ENCODE peak calls at places on chromosomes 6 and 20, in nine cellular contexts. One of them, this sample, is unnamed.

GRCh38 chr6:43736844-43737243 is 33.2 kb upstream of the VEGFA start:
- DNase-seq in RWPE1: no peak
- DNase-seq in RPMI8226: no peak
- DNase-seq in AG04449: no peak
- DNase-seq in WTC11: no peak
- DNase-seq in neural progenitor cell: no peak
- DNase-seq in M059J: no peak
- DNase-seq in fibroblast of the aortic adventitia: no peak
- DNase-seq in T-helper 22 cell: no peak
- DNase-seq in this sample: no peak

GRCh38 chr6:90538651-90539050 is 48.2 kb downstream of the MAP3K7 start:
- DNase-seq in RWPE1: no peak
- DNase-seq in RPMI8226: no peak
- DNase-seq in AG04449: no peak
- DNase-seq in WTC11: no peak
- DNase-seq in neural progenitor cell: no peak
- DNase-seq in M059J: no peak
- DNase-seq in fibroblast of the aortic adventitia: peak
- DNase-seq in T-helper 22 cell: no peak
- DNase-seq in this sample: no peak

GRCh38 chr6:138467901-138468300 is 31.4 kb downstream of the NHSL1 start:
- DNase-seq in RWPE1: no peak
- DNase-seq in RPMI8226: no peak
- DNase-seq in AG04449: no peak
- DNase-seq in WTC11: no peak
- DNase-seq in neural progenitor cell: no peak
- DNase-seq in M059J: peak
- DNase-seq in fibroblast of the aortic adventitia: no peak
- DNase-seq in T-helper 22 cell: no peak
- DNase-seq in this sample: no peak

GRCh38 chr6:11043961-11044711 is at the start of gene ELOVL2:
- DNase-seq in RWPE1: peak
- DNase-seq in RPMI8226: no peak
- DNase-seq in AG04449: no peak
- DNase-seq in WTC11: peak
- DNase-seq in neural progenitor cell: peak
- DNase-seq in M059J: peak
- DNase-seq in fibroblast of the aortic adventitia: peak
- DNase-seq in T-helper 22 cell: no peak
- DNase-seq in this sample: peak

GRCh38 chr6:118284736-118285360 is 263.2 kb upstream of the PLN start:
- DNase-seq in RWPE1: no peak
- DNase-seq in RPMI8226: no peak
- DNase-seq in AG04449: no peak
- DNase-seq in WTC11: no peak
- DNase-seq in neural progenitor cell: no peak
- DNase-seq in M059J: no peak
- DNase-seq in fibroblast of the aortic adventitia: peak
- DNase-seq in T-helper 22 cell: no peak
- DNase-seq in this sample: no peak

GRCh38 chr20:19785173-19785799 is 27.2 kb downstream of the RIN2 start:
- DNase-seq in RWPE1: no peak
- DNase-seq in RPMI8226: no peak
- DNase-seq in AG04449: peak
- DNase-seq in WTC11: no peak
- DNase-seq in neural progenitor cell: no peak
- DNase-seq in M059J: no peak
- DNase-seq in fibroblast of the aortic adventitia: peak
- DNase-seq in T-helper 22 cell: no peak
- DNase-seq in this sample: no peak

GRCh38 chr20:53948383-53949318 is 121.7 kb downstream of the BCAS1 start:
- DNase-seq in RWPE1: no peak
- DNase-seq in RPMI8226: no peak
- DNase-seq in AG04449: no peak
- DNase-seq in WTC11: no peak
- DNase-seq in neural progenitor cell: no peak
- DNase-seq in M059J: no peak
- DNase-seq in fibroblast of the aortic adventitia: no peak
- DNase-seq in T-helper 22 cell: no peak
- DNase-seq in this sample: no peak

GRCh38 chr6:87858440-87858839 is 156.4 kb upstream of the AKIRIN2 start:
- DNase-seq in RWPE1: no peak
- DNase-seq in RPMI8226: no peak
- DNase-seq in AG04449: no peak
- DNase-seq in WTC11: no peak
- DNase-seq in neural progenitor cell: no peak
- DNase-seq in M059J: no peak
- DNase-seq in fibroblast of the aortic adventitia: no peak
- DNase-seq in T-helper 22 cell: no peak
- DNase-seq in this sample: no peak

GRCh38 chr6:129672883-129673631 is 36.9 kb downstream of the ARHGAP18 start:
- DNase-seq in RWPE1: peak
- DNase-seq in RPMI8226: no peak
- DNase-seq in AG04449: no peak
- DNase-seq in WTC11: no peak
- DNase-seq in neural progenitor cell: no peak
- DNase-seq in M059J: peak
- DNase-seq in fibroblast of the aortic adventitia: peak
- DNase-seq in T-helper 22 cell: no peak
- DNase-seq in this sample: peak

GRCh38 chr6:145372671-145373123 is 362.6 kb downstream of the EPM2A start:
- DNase-seq in RWPE1: no peak
- DNase-seq in RPMI8226: peak
- DNase-seq in AG04449: no peak
- DNase-seq in WTC11: no peak
- DNase-seq in neural progenitor cell: no peak
- DNase-seq in M059J: peak
- DNase-seq in fibroblast of the aortic adventitia: peak
- DNase-seq in T-helper 22 cell: no peak
- DNase-seq in this sample: peak

GRCh38 chr20:13302647-13303425 is 81.8 kb downstream of the ISM1 start:
- DNase-seq in RWPE1: peak
- DNase-seq in RPMI8226: peak
- DNase-seq in AG04449: no peak
- DNase-seq in WTC11: peak
- DNase-seq in neural progenitor cell: peak
- DNase-seq in M059J: peak
- DNase-seq in fibroblast of the aortic adventitia: peak
- DNase-seq in T-helper 22 cell: no peak
- DNase-seq in this sample: peak

GRCh38 chr20:57600324-57601210 is 19.7 kb downstream of the ZBP1 start:
- DNase-seq in RWPE1: peak
- DNase-seq in RPMI8226: no peak
- DNase-seq in AG04449: no peak
- DNase-seq in WTC11: no peak
- DNase-seq in neural progenitor cell: no peak
- DNase-seq in M059J: peak
- DNase-seq in fibroblast of the aortic adventitia: no peak
- DNase-seq in T-helper 22 cell: no peak
- DNase-seq in this sample: no peak

GRCh38 chr6:33215281-33215680 is 7.0 kb downstream of the RING1 start:
- DNase-seq in RWPE1: no peak
- DNase-seq in RPMI8226: no peak
- DNase-seq in AG04449: no peak
- DNase-seq in WTC11: no peak
- DNase-seq in neural progenitor cell: no peak
- DNase-seq in M059J: no peak
- DNase-seq in fibroblast of the aortic adventitia: no peak
- DNase-seq in T-helper 22 cell: no peak
- DNase-seq in this sample: no peak

GRCh38 chr20:11035211-11035610 is 361.4 kb upstream of the JAG1 start:
- DNase-seq in RWPE1: no peak
- DNase-seq in RPMI8226: no peak
- DNase-seq in AG04449: no peak
- DNase-seq in WTC11: no peak
- DNase-seq in neural progenitor cell: no peak
- DNase-seq in M059J: peak
- DNase-seq in fibroblast of the aortic adventitia: no peak
- DNase-seq in T-helper 22 cell: no peak
- DNase-seq in this sample: no peak

GRCh38 chr20:47202765-47203667 is 153.5 kb downstream of the ZMYND8 start:
- DNase-seq in RWPE1: no peak
- DNase-seq in RPMI8226: no peak
- DNase-seq in AG04449: no peak
- DNase-seq in WTC11: no peak
- DNase-seq in neural progenitor cell: no peak
- DNase-seq in M059J: no peak
- DNase-seq in fibroblast of the aortic adventitia: no peak
- DNase-seq in T-helper 22 cell: no peak
- DNase-seq in this sample: no peak

GRCh38 chr6:169895926-169896761 is 144.7 kb downstream of the ERMARD start:
- DNase-seq in RWPE1: no peak
- DNase-seq in RPMI8226: no peak
- DNase-seq in AG04449: no peak
- DNase-seq in WTC11: no peak
- DNase-seq in neural progenitor cell: no peak
- DNase-seq in M059J: no peak
- DNase-seq in fibroblast of the aortic adventitia: no peak
- DNase-seq in T-helper 22 cell: no peak
- DNase-seq in this sample: no peak

GRCh38 chr20:53297154-53297529 is 296.5 kb downstream of the ZNF217 start:
- DNase-seq in RWPE1: no peak
- DNase-seq in RPMI8226: no peak
- DNase-seq in AG04449: no peak
- DNase-seq in WTC11: no peak
- DNase-seq in neural progenitor cell: no peak
- DNase-seq in M059J: no peak
- DNase-seq in fibroblast of the aortic adventitia: no peak
- DNase-seq in T-helper 22 cell: no peak
- DNase-seq in this sample: no peak

GRCh38 chr6:151618717-151619116 is 124.9 kb downstream of the CCDC170 start:
- DNase-seq in RWPE1: no peak
- DNase-seq in RPMI8226: no peak
- DNase-seq in AG04449: no peak
- DNase-seq in WTC11: no peak
- DNase-seq in neural progenitor cell: no peak
- DNase-seq in M059J: no peak
- DNase-seq in fibroblast of the aortic adventitia: no peak
- DNase-seq in T-helper 22 cell: no peak
- DNase-seq in this sample: no peak

GRCh38 chr6:16676978-16677377 is 84.3 kb downstream of the ATXN1 start:
- DNase-seq in RWPE1: no peak
- DNase-seq in RPMI8226: no peak
- DNase-seq in AG04449: no peak
- DNase-seq in WTC11: no peak
- DNase-seq in neural progenitor cell: peak
- DNase-seq in M059J: peak
- DNase-seq in fibroblast of the aortic adventitia: peak
- DNase-seq in T-helper 22 cell: no peak
- DNase-seq in this sample: no peak

GRCh38 chr6:1067346-1067745 is 244.6 kb upstream of the FOXQ1 start:
- DNase-seq in RWPE1: no peak
- DNase-seq in RPMI8226: no peak
- DNase-seq in AG04449: no peak
- DNase-seq in WTC11: no peak
- DNase-seq in neural progenitor cell: no peak
- DNase-seq in M059J: no peak
- DNase-seq in fibroblast of the aortic adventitia: no peak
- DNase-seq in T-helper 22 cell: no peak
- DNase-seq in this sample: no peak

GRCh38 chr20:48592107-48592940 is 235.5 kb downstream of the PREX1 start:
- DNase-seq in RWPE1: no peak
- DNase-seq in RPMI8226: no peak
- DNase-seq in AG04449: no peak
- DNase-seq in WTC11: no peak
- DNase-seq in neural progenitor cell: no peak
- DNase-seq in M059J: no peak
- DNase-seq in fibroblast of the aortic adventitia: no peak
- DNase-seq in T-helper 22 cell: no peak
- DNase-seq in this sample: no peak

GRCh38 chr20:25259358-25259757 is 11.5 kb downstream of the PYGB start:
- DNase-seq in RWPE1: no peak
- DNase-seq in RPMI8226: no peak
- DNase-seq in AG04449: no peak
- DNase-seq in WTC11: no peak
- DNase-seq in neural progenitor cell: no peak
- DNase-seq in M059J: no peak
- DNase-seq in fibroblast of the aortic adventitia: no peak
- DNase-seq in T-helper 22 cell: no peak
- DNase-seq in this sample: no peak

GRCh38 chr6:3309391-3310050 is 50.8 kb downstream of the PSMG4 start:
- DNase-seq in RWPE1: no peak
- DNase-seq in RPMI8226: peak
- DNase-seq in AG04449: no peak
- DNase-seq in WTC11: no peak
- DNase-seq in neural progenitor cell: no peak
- DNase-seq in M059J: no peak
- DNase-seq in fibroblast of the aortic adventitia: no peak
- DNase-seq in T-helper 22 cell: no peak
- DNase-seq in this sample: no peak